ENCODE peak calls at places on chromosomes 7 and 10, in four cellular contexts. D, Z, L and S are unnamed samples.

GRCh38 chr7:104548861-104549260 is 220.5 kb downstream of the LHFPL3 start:
- DNase-seq in Z (no peak), D (no peak), L (no peak), S (no peak)

GRCh38 chr10:71156436-71156835 is 55.9 kb upstream of the UNC5B start:
- DNase-seq in D (no peak), L (no peak), Z (peak), S (peak)

GRCh38 chr10:20890009-20890408 is 7.1 kb downstream of the NEBL start:
- DNase-seq in Z (peak), L (no peak), D (no peak), S (peak)

GRCh38 chr10:6136215-6137201 is 47.7 kb downstream of the RBM17 start:
- DNase-seq in D (no peak), L (peak), Z (peak), S (no peak)

GRCh38 chr10:70699659-70700174 is 27.4 kb downstream of the ADAMTS14 start:
- DNase-seq in Z (no peak), D (no peak), L (no peak), S (no peak)

GRCh38 chr7:1946461-1947450 is 276.7 kb downstream of the ELFN1 start:
- DNase-seq in D (no peak), Z (no peak), L (no peak), S (no peak)

GRCh38 chr7:24716480-24717246 is 40.6 kb downstream of the GSDME start:
- DNase-seq in L (no peak), Z (no peak), D (no peak), S (no peak)

GRCh38 chr10:22219308-22219707 is 1.5 kb upstream of the EBLN1 start:
- DNase-seq in Z (peak), D (no peak), L (no peak), S (peak)

GRCh38 chr10:35657621-35658020 is 15.5 kb upstream of the FZD8 start:
- DNase-seq in L (no peak), Z (no peak), D (no peak), S (no peak)

GRCh38 chr10:82757907-82758306 is 882.9 kb downstream of the NRG3 start:
- DNase-seq in L (no peak), D (no peak), Z (no peak), S (no peak)
- H4K91ac ChIP-seq in L (no peak), D (no peak), Z (no peak), S (no peak)

GRCh38 chr10:110746254-110746826 is 102.2 kb downstream of the RBM20 start:
- DNase-seq in D (peak), Z (peak), L (peak), S (peak)

GRCh38 chr10:110744767-110745166 is 100.6 kb downstream of the RBM20 start:
- DNase-seq in Z (no peak), L (no peak), D (no peak), S (no peak)

GRCh38 chr10:110747609-110748464 is 103.7 kb downstream of the RBM20 start:
- DNase-seq in Z (peak), D (no peak), L (no peak), S (no peak)

GRCh38 chr10:110748970-110749369 is 104.8 kb downstream of the RBM20 start:
- DNase-seq in L (no peak), D (no peak), Z (no peak), S (no peak)

GRCh38 chr10:110746969-110747608 is 103.0 kb downstream of the RBM20 start:
- DNase-seq in Z (no peak), L (no peak), D (no peak), S (no peak)
- H3K23ac ChIP-seq in Z (no peak), L (no peak), D (no peak), S (no peak)

DNA sequence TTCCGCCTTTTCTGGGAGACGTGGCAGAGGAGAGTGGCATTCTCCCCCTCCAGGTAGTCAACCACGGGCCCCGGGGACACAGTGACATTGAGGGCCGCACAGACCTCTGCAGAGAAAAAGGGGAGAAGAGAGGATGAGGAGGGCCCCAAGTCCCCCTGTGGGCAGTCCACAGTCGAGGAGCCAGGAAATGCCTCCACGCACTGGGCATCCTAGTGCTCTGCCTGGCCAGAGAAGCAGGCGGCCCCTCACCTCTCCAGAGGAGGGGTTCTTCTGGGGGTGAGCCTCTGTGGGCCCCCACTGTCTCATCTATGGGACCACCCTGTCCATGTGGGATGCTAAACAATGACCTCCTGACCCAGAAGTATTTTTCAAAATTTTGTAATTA is 7.4 kb downstream of the VSTM4 start:
- DNase-seq in Z (no peak), D (no peak), L (no peak), S (no peak)
- H3K27ac ChIP-seq in Z (no peak), D (no peak), L (no peak), S (no peak)

GRCh38 chr7:6272481-6273323 is at the start of gene CYTH3:
- DNase-seq in L (peak), D (peak), Z (peak), S (peak)
- H4K91ac ChIP-seq in L (peak), D (no peak), Z (peak), S (peak)

GRCh38 chr7:101534015-101534803 is 94.9 kb downstream of the MYL10 start:
- DNase-seq in D (no peak), Z (no peak), L (no peak), S (no peak)
- H3K23ac ChIP-seq in D (no peak), Z (no peak), L (no peak), S (peak)

GRCh38 chr10:33027088-33027487 is 69.1 kb upstream of the ITGB1 start:
- DNase-seq in D (no peak), Z (no peak), L (no peak), S (no peak)

GRCh38 chr10:33031815-33032320 is 73.8 kb upstream of the ITGB1 start:
- DNase-seq in Z (no peak), D (no peak), L (no peak), S (no peak)

GRCh38 chr10:33032354-33033254 is 74.6 kb upstream of the ITGB1 start:
- DNase-seq in L (peak), D (no peak), Z (no peak), S (peak)

GRCh38 chr10:33034931-33035330 is 76.9 kb upstream of the ITGB1 start:
- DNase-seq in Z (no peak), L (no peak), D (no peak), S (no peak)

GRCh38 chr10:33031171-33031570 is 73.1 kb upstream of the ITGB1 start:
- DNase-seq in L (no peak), D (no peak), Z (no peak), S (no peak)
- H3K27ac ChIP-seq in L (no peak), D (no peak), Z (no peak), S (no peak)

DNA sequence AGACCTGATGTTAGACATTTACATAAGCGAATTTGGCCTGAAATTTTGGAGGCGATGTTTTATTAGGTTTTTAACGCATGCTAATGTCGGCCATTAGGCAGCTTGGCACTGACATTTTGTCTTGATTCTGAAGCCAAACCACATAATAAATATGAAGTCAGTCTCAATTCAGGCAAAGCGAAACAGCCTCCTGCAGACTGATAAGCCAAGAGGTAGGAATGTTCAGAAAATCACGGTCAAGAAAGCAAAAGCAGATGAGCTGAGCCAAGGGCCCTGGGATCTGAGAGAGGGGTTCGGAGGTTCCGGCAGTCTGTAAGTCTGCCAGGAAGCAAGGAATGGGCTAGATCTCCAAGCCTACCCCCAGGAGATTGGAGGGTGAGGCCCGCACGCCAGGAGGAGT is 240.7 kb downstream of the PRPF18 start:
- DNase-seq in D (no peak), L (peak), Z (no peak), S (no peak)
- H4K91ac ChIP-seq in D (no peak), L (peak), Z (no peak), S (no peak)

GRCh38 chr7:138745189-138745588 is 44.0 kb upstream of the SVOPL start:
- DNase-seq in D (no peak), Z (no peak), L (no peak), S (no peak)
- H3K23ac ChIP-seq in D (no peak), Z (no peak), L (no peak), S (no peak)